ENCODE peak calls at places on chromosomes 12 and 14, in five cellular contexts. One of them, this sample, is unnamed.
A peak's percentile ranks its signal among the peaks of the same experiment; 100 is the strongest.

GRCh38 chr14:104346608-104347007 is 208.2 kb downstream of the KIF26A start:
- DNase-seq in ascending aorta: no peak
- DNase-seq in pancreas: no peak
- DNase-seq in Panc1: no peak
- DNase-seq in BJ: no peak
- DNase-seq in this sample: no peak

GRCh38 chr12:104347374-104348075 is 44.0 kb downstream of the EID3 start:
- DNase-seq in ascending aorta: no peak
- DNase-seq in Panc1: no peak
- DNase-seq in pancreas: no peak
- DNase-seq in BJ: no peak
- DNase-seq in this sample: no peak

GRCh38 chr12:104656383-104656782 is 199.6 kb downstream of the CHST11 start:
- DNase-seq in pancreas: no peak
- DNase-seq in ascending aorta: no peak
- DNase-seq in BJ: no peak
- DNase-seq in Panc1: no peak
- DNase-seq in this sample: no peak

GRCh38 chr12:54164402-54165145 is 24.2 kb downstream of the SMUG1 start:
- DNase-seq in pancreas: no peak
- DNase-seq in BJ: no peak
- DNase-seq in ascending aorta: no peak
- DNase-seq in Panc1: no peak
- DNase-seq in this sample: no peak

GRCh38 chr14:36485773-36486172 is 34.3 kb downstream of the NKX2-1 start:
- DNase-seq in pancreas: no peak
- DNase-seq in Panc1: no peak
- DNase-seq in BJ: no peak
- DNase-seq in ascending aorta: no peak
- DNase-seq in this sample: no peak

GRCh38 chr14:93543766-93544165 is 113.0 kb downstream of the UNC79 start:
- DNase-seq in pancreas: no peak
- DNase-seq in Panc1: no peak
- DNase-seq in ascending aorta: no peak
- DNase-seq in BJ: no peak
- DNase-seq in this sample: no peak

GRCh38 chr14:52110441-52111086 is 41.7 kb upstream of the NID2 start:
- DNase-seq in ascending aorta: no peak
- DNase-seq in BJ: no peak
- DNase-seq in pancreas: no peak
- DNase-seq in Panc1: no peak
- DNase-seq in this sample: no peak

GRCh38 chr12:52004042-52004648 is 2.6 kb upstream of the TAMALIN start:
- DNase-seq in Panc1: no peak
- DNase-seq in ascending aorta: no peak
- DNase-seq in BJ: no peak
- DNase-seq in pancreas: peak; percentile 75
- DNase-seq in this sample: no peak

GRCh38 chr12:52867636-52868035 is 18.8 kb upstream of the KRT78 start:
- DNase-seq in Panc1: no peak
- DNase-seq in ascending aorta: no peak
- DNase-seq in pancreas: no peak
- DNase-seq in BJ: no peak
- DNase-seq in this sample: no peak

GRCh38 chr12:3644103-3644502 is 108.8 kb downstream of the CRACR2A start:
- DNase-seq in pancreas: no peak
- DNase-seq in BJ: no peak
- DNase-seq in Panc1: no peak
- DNase-seq in ascending aorta: no peak
- DNase-seq in this sample: no peak

GRCh38 chr12:9604288-9604687 is 3.4 kb downstream of the KLRB1 start:
- DNase-seq in Panc1: no peak
- DNase-seq in ascending aorta: no peak
- DNase-seq in pancreas: no peak
- DNase-seq in BJ: no peak
- DNase-seq in this sample: no peak

GRCh38 chr12:60216226-60216625 is 620.4 kb downstream of the SLC16A7 start:
- DNase-seq in BJ: no peak
- DNase-seq in ascending aorta: no peak
- DNase-seq in Panc1: no peak
- DNase-seq in pancreas: no peak
- DNase-seq in this sample: no peak

GRCh38 chr14:103001226-103001625 is 56.1 kb downstream of the CDC42BPB start:
- DNase-seq in pancreas: no peak
- DNase-seq in Panc1: no peak
- DNase-seq in BJ: no peak
- DNase-seq in ascending aorta: no peak
- DNase-seq in this sample: no peak

GRCh38 chr14:103003351-103003615 is 54.1 kb downstream of the CDC42BPB start:
- DNase-seq in pancreas: no peak
- DNase-seq in ascending aorta: no peak
- DNase-seq in Panc1: no peak
- DNase-seq in BJ: no peak
- DNase-seq in this sample: no peak

GRCh38 chr14:103000291-103000921 is 56.9 kb downstream of the CDC42BPB start:
- DNase-seq in Panc1: no peak
- DNase-seq in pancreas: no peak
- DNase-seq in ascending aorta: no peak
- DNase-seq in BJ: no peak
- DNase-seq in this sample: no peak

GRCh38 chr14:103002578-103003350 is 54.6 kb downstream of the CDC42BPB start:
- DNase-seq in Panc1: no peak
- DNase-seq in ascending aorta: no peak
- DNase-seq in BJ: no peak
- DNase-seq in pancreas: no peak
- DNase-seq in this sample: no peak

DNA sequence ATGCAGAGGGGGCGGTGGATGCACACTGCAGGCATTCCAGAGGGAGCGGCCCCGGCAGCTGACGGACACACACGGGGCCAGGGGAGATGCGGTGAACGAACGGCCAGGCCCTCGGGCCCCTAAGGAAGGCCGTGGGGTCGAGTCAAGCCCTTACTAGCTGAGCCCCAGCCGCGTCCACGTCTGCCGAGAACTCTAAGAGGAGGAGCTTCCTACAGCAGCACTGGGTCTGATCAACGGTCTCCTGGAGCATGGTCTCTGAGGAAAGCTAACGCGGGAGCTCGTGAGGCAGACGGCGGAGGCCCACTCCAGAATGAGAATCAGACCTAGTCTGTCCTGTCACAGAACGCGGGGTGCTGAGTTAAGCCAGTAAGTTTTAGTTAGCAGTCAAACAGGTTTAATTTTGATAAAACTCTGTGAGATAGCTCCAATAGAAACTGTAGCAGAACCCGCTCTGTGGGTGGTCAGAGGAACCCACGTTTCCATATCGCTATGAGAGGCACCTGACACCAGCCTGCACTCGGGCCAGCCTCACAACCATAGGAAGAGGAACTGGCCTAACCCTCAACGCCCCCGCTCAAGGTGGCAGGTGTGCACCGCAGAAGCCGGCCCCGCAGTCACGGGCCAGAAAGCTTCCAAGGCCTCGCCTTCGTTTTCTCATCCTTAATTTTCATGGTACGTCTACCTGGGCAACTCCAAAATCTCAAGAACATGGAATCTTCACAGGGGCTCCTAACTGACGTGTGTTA is 55.5 kb downstream of the CDC42BPB start:
- DNase-seq in pancreas: no peak
- DNase-seq in BJ: no peak
- DNase-seq in ascending aorta: no peak
- DNase-seq in Panc1: no peak
- DNase-seq in this sample: no peak
- H3K36me3 ChIP-seq in pancreas: peaks cover 7% of the 10 kb centered on the region
- H3K36me3 ChIP-seq in BJ: peaks cover 30% of the 10 kb centered on the region
- H3K36me3 ChIP-seq in ascending aorta: peaks cover 41% of the 10 kb centered on the region
- H3K36me3 ChIP-seq in Panc1: no peaks in the 10 kb centered on the region
- H3K36me3 ChIP-seq in this sample: peaks cover 2% of the 10 kb centered on the region

GRCh38 chr12:88947486-88948043 is 367.3 kb upstream of the KITLG start:
- DNase-seq in pancreas: no peak
- DNase-seq in Panc1: no peak
- DNase-seq in ascending aorta: no peak
- DNase-seq in BJ: no peak
- DNase-seq in this sample: no peak

GRCh38 chr12:88951177-88951576 is 370.9 kb upstream of the KITLG start:
- DNase-seq in Panc1: no peak
- DNase-seq in BJ: no peak
- DNase-seq in ascending aorta: no peak
- DNase-seq in pancreas: no peak
- DNase-seq in this sample: no peak

GRCh38 chr12:88945041-88945732 is 364.9 kb upstream of the KITLG start:
- DNase-seq in pancreas: no peak
- DNase-seq in Panc1: no peak
- DNase-seq in BJ: no peak
- DNase-seq in ascending aorta: no peak
- DNase-seq in this sample: no peak

GRCh38 chr12:88944403-88944802 is 364.1 kb upstream of the KITLG start:
- DNase-seq in Panc1: no peak
- DNase-seq in BJ: no peak
- DNase-seq in ascending aorta: no peak
- DNase-seq in pancreas: no peak
- DNase-seq in this sample: no peak

DNA sequence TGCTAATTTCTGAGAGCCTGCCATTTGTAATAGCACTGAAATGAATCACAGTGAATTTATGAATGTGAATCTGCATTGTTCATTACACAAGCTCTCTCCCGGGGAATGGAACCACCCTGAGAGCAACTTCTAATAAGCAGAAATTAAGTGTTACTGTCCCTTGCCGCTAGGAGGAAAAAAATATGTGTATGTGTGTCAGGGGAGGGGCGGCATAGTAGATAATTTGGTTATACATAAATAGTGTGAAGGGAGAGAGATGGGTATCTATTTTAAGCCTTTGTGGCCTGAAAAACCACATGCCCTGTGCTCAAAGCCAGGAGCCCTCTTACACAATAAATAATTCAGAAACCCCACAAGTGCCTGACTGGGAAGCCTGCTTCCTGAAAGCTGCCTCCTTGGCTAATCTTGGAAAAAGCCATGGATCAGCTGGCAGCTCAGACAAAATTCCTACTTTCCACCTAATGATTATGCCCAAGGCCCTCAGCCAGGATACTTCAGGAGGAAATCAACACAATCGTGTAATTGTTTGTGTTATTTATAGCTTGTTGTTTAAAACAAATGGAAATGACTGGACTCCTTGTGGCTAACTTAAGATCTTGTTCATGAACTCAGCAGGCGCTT is 366.2 kb upstream of the KITLG start:
- DNase-seq in Panc1: no peak
- DNase-seq in pancreas: no peak
- DNase-seq in ascending aorta: no peak
- DNase-seq in BJ: peak; percentile 64
- DNase-seq in this sample: no peak
- TF ChIP-seq CTCF in Panc1: no peak
- TF ChIP-seq CTCF in pancreas: no peak
- TF ChIP-seq CTCF in ascending aorta: no peak
- TF ChIP-seq CTCF in BJ: peak; percentile 18
- TF ChIP-seq CTCF in this sample: no peak

GRCh38 chr12:47053991-47054390 is 25.4 kb upstream of the PCED1B start:
- DNase-seq in Panc1: no peak
- DNase-seq in ascending aorta: no peak
- DNase-seq in BJ: no peak
- DNase-seq in pancreas: no peak
- DNase-seq in this sample: no peak
- H3K36me3 ChIP-seq in Panc1: no peaks in the 10 kb centered on the region
- H3K36me3 ChIP-seq in ascending aorta: no peaks in the 10 kb centered on the region
- H3K36me3 ChIP-seq in BJ: no peaks in the 10 kb centered on the region
- H3K36me3 ChIP-seq in pancreas: no peaks in the 10 kb centered on the region
- H3K36me3 ChIP-seq in this sample: no peaks in the 10 kb centered on the region

DNA sequence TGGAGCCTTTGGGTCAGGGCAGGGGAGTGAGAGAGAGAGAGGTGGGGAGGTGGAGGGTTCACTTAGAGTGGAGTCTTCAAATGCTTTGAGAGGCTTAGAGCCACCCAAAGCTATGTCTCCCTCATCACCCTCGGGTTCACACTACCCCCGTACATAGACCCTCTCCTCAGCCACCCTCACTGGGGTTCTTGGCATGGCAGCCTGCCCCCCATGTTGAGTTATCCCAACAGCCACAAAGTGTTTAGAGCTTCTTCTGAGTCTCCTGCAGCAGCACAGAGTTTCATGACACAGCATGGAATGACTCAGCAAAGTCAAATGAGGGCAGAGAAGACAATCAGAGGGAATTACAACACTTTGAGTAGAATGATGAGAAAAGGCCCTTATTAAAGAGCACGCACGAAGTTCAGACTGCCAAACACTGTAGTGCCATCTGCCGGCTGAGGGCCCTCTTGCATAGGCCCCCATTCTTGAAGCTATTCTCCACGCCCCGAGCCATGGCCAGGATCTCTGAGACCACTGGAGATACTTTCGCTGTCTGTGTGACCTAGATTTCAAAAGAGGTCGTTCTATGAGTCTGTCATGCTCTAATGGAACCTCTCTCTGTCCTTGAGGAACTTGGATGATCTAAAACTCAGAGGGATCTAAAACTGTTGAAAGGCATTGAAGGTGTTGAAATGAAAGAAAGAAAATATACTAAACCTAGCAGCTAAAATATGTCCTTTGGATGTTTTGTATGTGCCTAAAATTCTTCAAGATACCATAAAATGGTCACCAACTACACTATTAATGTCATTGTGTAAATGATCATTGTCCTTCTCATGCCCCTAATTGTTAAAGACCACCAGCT is 221.9 kb downstream of the PELI2 start:
- DNase-seq in pancreas: peak; percentile 49
- DNase-seq in Panc1: no peak
- DNase-seq in BJ: peak; percentile 91
- DNase-seq in ascending aorta: peak; percentile 19
- DNase-seq in this sample: peak; percentile 72
- TF ChIP-seq CTCF in pancreas: peak; percentile 55
- TF ChIP-seq CTCF in Panc1: peak; percentile 37
- TF ChIP-seq CTCF in BJ: peak; percentile 95
- TF ChIP-seq CTCF in ascending aorta: peak; percentile 79
- TF ChIP-seq CTCF in this sample: peak; percentile 85

GRCh38 chr14:103134405-103134804 is 11.1 kb downstream of the TNFAIP2 start:
- DNase-seq in BJ: no peak
- DNase-seq in Panc1: no peak
- DNase-seq in ascending aorta: no peak
- DNase-seq in pancreas: no peak
- DNase-seq in this sample: no peak
- H3K36me3 ChIP-seq in BJ: peaks cover 33% of the 10 kb centered on the region
- H3K36me3 ChIP-seq in Panc1: peaks cover 2% of the 10 kb centered on the region
- H3K36me3 ChIP-seq in ascending aorta: peaks cover 11% of the 10 kb centered on the region
- H3K36me3 ChIP-seq in pancreas: no peaks in the 10 kb centered on the region
- H3K36me3 ChIP-seq in this sample: peaks cover 1% of the 10 kb centered on the region

GRCh38 chr14:25375639-25376038 is 325.7 kb upstream of the STXBP6 start:
- DNase-seq in Panc1: no peak
- DNase-seq in pancreas: no peak
- DNase-seq in ascending aorta: no peak
- DNase-seq in BJ: no peak
- DNase-seq in this sample: no peak

GRCh38 chr14:25381498-25381897 is 331.6 kb upstream of the STXBP6 start:
- DNase-seq in pancreas: no peak
- DNase-seq in BJ: no peak
- DNase-seq in Panc1: no peak
- DNase-seq in ascending aorta: no peak
- DNase-seq in this sample: no peak
- TF ChIP-seq CTCF in pancreas: peak; percentile 8
- TF ChIP-seq CTCF in BJ: no peak
- TF ChIP-seq CTCF in Panc1: no peak
- TF ChIP-seq CTCF in ascending aorta: no peak
- TF ChIP-seq CTCF in this sample: peak; percentile 31

This sample was measured in kidney epithelial cell.